ENCODE peak calls at places on chromosome 9, in six cellular contexts. I is NCI-H2029 treated with DMSO at 0.1 percent for 48 hours; X is spleen; C is HS-5; P is activated T-cell treated with anti-CD3 and anti-CD28 coated beads, Interleukin-2, amount 50 U/mL, for 72 hours; R is anterior cingulate cortex. Q is an unnamed sample.

GRCh38 chr9:98775831-98776441 is 20.4 kb downstream of the ANKS6 start:
- DNase-seq in C (no peak), X (no peak), R (no peak), P (peak; percentile 47), I (peak; percentile 17), Q (peak; percentile 82)

GRCh38 chr9:125446581-125447094 is 185.0 kb downstream of the GAPVD1 start:
- DNase-seq in C (no peak), R (no peak), X (no peak), P (no peak), I (no peak), Q (no peak)

GRCh38 chr9:100601216-100601615 is 23.3 kb downstream of the CAVIN4 start:
- DNase-seq in P (peak; percentile 41), R (no peak), X (no peak), I (peak; percentile 78), C (no peak), Q (peak; percentile 71)

GRCh38 chr9:104921067-104921741 is 6.8 kb downstream of the ABCA1 start:
- DNase-seq in X (no peak), R (no peak), C (no peak), P (no peak), I (no peak), Q (no peak)

GRCh38 chr9:33161589-33162132 is 5.5 kb downstream of the B4GALT1 start:
- DNase-seq in R (no peak), C (no peak), I (peak; percentile 95), X (no peak), P (no peak), Q (no peak)

GRCh38 chr9:127066775-127067111 is 55.7 kb downstream of the ANGPTL2 start:
- DNase-seq in I (no peak), C (no peak), X (no peak), P (no peak), R (no peak), Q (no peak)

GRCh38 chr9:114250235-114250568 is 72.7 kb upstream of the ORM1 start:
- DNase-seq in R (peak; percentile 89), C (no peak), P (no peak), X (no peak), I (peak; percentile 11), Q (peak; percentile 88)

GRCh38 chr9:96874947-96875459 is 20.7 kb upstream of the ZNF782 start:
- DNase-seq in C (no peak), X (no peak), P (peak; percentile 45), R (no peak), I (peak; percentile 53), Q (no peak)

GRCh38 chr9:121861501-121862180 is 210.2 kb downstream of the DAB2IP start:
- DNase-seq in I (no peak), R (no peak), X (no peak), P (no peak), C (no peak), Q (no peak)

GRCh38 chr9:113879318-113879717 is 3.2 kb downstream of the ZNF618 start:
- DNase-seq in R (no peak), X (no peak), I (no peak), C (no peak), P (no peak), Q (no peak)

GRCh38 chr9:14175778-14176177 is 138.2 kb downstream of the NFIB start:
- DNase-seq in R (no peak), C (no peak), P (no peak), X (no peak), I (no peak), Q (no peak)

GRCh38 chr9:134339183-134339806 is 13.0 kb downstream of the RXRA start:
- DNase-seq in C (no peak), P (no peak), I (no peak), X (no peak), R (no peak), Q (no peak)

GRCh38 chr9:11275158-11275695 is 662.4 kb upstream of the PTPRD start:
- DNase-seq in X (no peak), C (no peak), P (no peak), R (no peak), I (no peak), Q (no peak)

GRCh38 chr9:23855885-23856284 is 29.8 kb upstream of the ELAVL2 start:
- DNase-seq in R (no peak), P (no peak), C (peak; percentile 6), I (no peak), X (no peak), Q (no peak)

GRCh38 chr9:33167084-33167948 is at the start of gene B4GALT1:
- DNase-seq in X (peak; percentile 100), C (no peak), R (peak; percentile 76), I (peak; percentile 57), P (peak; percentile 96), Q (peak; percentile 96)

GRCh38 chr9:92590386-92590785 is 54.6 kb upstream of the ECM2 start:
- DNase-seq in C (no peak), X (no peak), P (no peak), I (no peak), R (no peak), Q (peak; percentile 45)

GRCh38 chr9:16928179-16928945 is 57.9 kb upstream of the BNC2 start:
- DNase-seq in X (no peak), R (no peak), I (no peak), C (no peak), P (no peak), Q (no peak)

GRCh38 chr9:127437497-127438264 is 13.5 kb downstream of the ZNF79 start:
- DNase-seq in X (no peak), I (no peak), C (no peak), R (no peak), P (no peak), Q (no peak)

GRCh38 chr9:120382453-120382852 is 197.5 kb downstream of the CDK5RAP2 start:
- DNase-seq in I (no peak), P (no peak), C (no peak), R (no peak), X (no peak), Q (no peak)

GRCh38 chr9:76400534-76401096 is 6.4 kb upstream of the RFK start:
- DNase-seq in I (no peak), R (no peak), P (no peak), X (no peak), C (no peak), Q (no peak)

GRCh38 chr9:134187110-134187531 is 22.8 kb upstream of the RNU6ATAC start:
- DNase-seq in I (no peak), R (no peak), P (no peak), X (peak; percentile 61), C (no peak), Q (no peak)

GRCh38 chr9:107389617-107390071 is 99.9 kb downstream of the KLF4 start:
- DNase-seq in C (no peak), X (no peak), R (no peak), I (no peak), P (no peak), Q (no peak)

GRCh38 chr9:105141448-105142101 is 102.9 kb upstream of the SLC44A1 start:
- DNase-seq in C (no peak), I (no peak), P (no peak), X (no peak), R (no peak), Q (no peak)

GRCh38 chr9:86406366-86406765 is 52.2 kb upstream of the TUT7 start:
- DNase-seq in P (no peak), C (peak; percentile 54), R (no peak), X (no peak), I (no peak), Q (peak; percentile 43)

GRCh38 chr9:83920469-83920941 is 727 bp downstream of the KIF27 start:
- DNase-seq in X (no peak), I (peak; percentile 35), P (no peak), R (peak; percentile 25), C (no peak), Q (no peak)

GRCh38 chr9:134031783-134032182 is 6.5 kb downstream of the BRD3OS start:
- DNase-seq in C (no peak), I (no peak), X (peak; percentile 73), R (no peak), P (no peak), Q (no peak)

GRCh38 chr9:14314424-14314928 is 535 bp upstream of the NFIB start:
- DNase-seq in X (no peak), C (no peak), P (no peak), I (peak; percentile 55), R (peak; percentile 66), Q (peak; percentile 68)

Q was measured in AG08396.